ENCODE peak calls at places on chromosome 18, in eight cellular contexts. B, F, O, I, G, Y, J and K are unnamed samples.
A peak's percentile ranks its signal among the peaks of the same experiment; 100 is the strongest.

GRCh38 chr18:58105908-58106673 is 62.1 kb downstream of the NEDD4L start:
- DNase-seq in Y (no peak), B (no peak), I (no peak), J (no peak), F (no peak), G (no peak), O (no peak), K (no peak)

GRCh38 chr18:8396244-8396643 is 213.0 kb upstream of the RAB12 start:
- DNase-seq in B (no peak), I (no peak), J (no peak), G (no peak), Y (no peak), F (no peak), O (no peak), K (no peak)

GRCh38 chr18:63741769-63742168 is 33.4 kb upstream of the SERPINB7 start:
- DNase-seq in I (no peak), O (no peak), Y (no peak), G (no peak), F (no peak), B (no peak), J (no peak), K (no peak)

GRCh38 chr18:9437049-9437448 is 38.3 kb upstream of the RALBP1 start:
- DNase-seq in F (no peak), B (no peak), O (no peak), I (no peak), J (no peak), G (no peak), Y (peak; percentile 26), K (no peak)

GRCh38 chr18:22827216-22827615 is 105.9 kb upstream of the RBBP8 start:
- DNase-seq in I (no peak), B (no peak), J (no peak), O (no peak), Y (no peak), F (no peak), G (no peak), K (no peak)

GRCh38 chr18:32847719-32848118 is 74.9 kb upstream of the KLHL14 start:
- DNase-seq in I (no peak), Y (no peak), G (no peak), J (no peak), B (no peak), F (no peak), O (no peak), K (no peak)

GRCh38 chr18:23141022-23141999 is 6.0 kb downstream of the CABLES1 start:
- DNase-seq in F (peak; percentile 75), G (peak; percentile 40), O (peak; percentile 37), B (peak; percentile 62), Y (no peak), I (peak; percentile 34), J (peak; percentile 93), K (peak; percentile 40)

GRCh38 chr18:11366410-11366809 is 217.0 kb upstream of the PIEZO2 start:
- DNase-seq in G (no peak), O (peak; percentile 49), F (no peak), I (no peak), J (no peak), B (no peak), Y (no peak), K (peak; percentile 17)

GRCh38 chr18:24488824-24489493 is 28.5 kb downstream of the HRH4 start:
- DNase-seq in F (no peak), J (peak; percentile 13), G (no peak), Y (peak; percentile 54), B (no peak), O (no peak), I (no peak), K (no peak)

GRCh38 chr18:45596048-45596447 is 19.2 kb upstream of the SLC14A2 start:
- DNase-seq in O (no peak), F (no peak), Y (no peak), G (no peak), J (no peak), I (no peak), B (no peak), K (no peak)

GRCh38 chr18:44973282-44973681 is 292.6 kb downstream of the SETBP1 start:
- DNase-seq in Y (peak; percentile 6), O (no peak), B (no peak), I (no peak), G (no peak), J (no peak), F (no peak), K (no peak)

GRCh38 chr18:2970344-2970743 is 42.6 kb downstream of the LPIN2 start:
- DNase-seq in B (no peak), J (no peak), O (no peak), F (no peak), I (no peak), Y (no peak), G (no peak), K (no peak)

GRCh38 chr18:31549416-31549815 is 42.3 kb upstream of the TTR start:
- DNase-seq in G (no peak), F (no peak), I (no peak), Y (no peak), J (no peak), O (no peak), B (no peak), K (no peak)

GRCh38 chr18:72107647-72108046 is 436.5 kb downstream of the CBLN2 start:
- DNase-seq in B (no peak), I (no peak), O (no peak), Y (peak; percentile 1), G (no peak), F (no peak), J (no peak), K (no peak)

GRCh38 chr18:27860011-27860410 is 316.9 kb downstream of the CDH2 start:
- DNase-seq in G (no peak), B (no peak), O (no peak), I (no peak), Y (no peak), F (no peak), J (no peak), K (no peak)

GRCh38 chr18:5693637-5694175 is 149.9 kb upstream of the EPB41L3 start:
- DNase-seq in Y (no peak), F (no peak), I (no peak), O (no peak), J (no peak), G (no peak), B (no peak), K (no peak)

GRCh38 chr18:52670903-52671302 is 330.9 kb downstream of the DCC start:
- DNase-seq in Y (no peak), B (no peak), J (peak; percentile 4), G (no peak), O (no peak), F (no peak), I (no peak), K (no peak)

GRCh38 chr18:28529644-28530043 is 352.7 kb upstream of the CDH2 start:
- DNase-seq in Y (peak; percentile 52), F (no peak), O (no peak), J (no peak), I (no peak), B (no peak), G (no peak), K (no peak)

DNA sequence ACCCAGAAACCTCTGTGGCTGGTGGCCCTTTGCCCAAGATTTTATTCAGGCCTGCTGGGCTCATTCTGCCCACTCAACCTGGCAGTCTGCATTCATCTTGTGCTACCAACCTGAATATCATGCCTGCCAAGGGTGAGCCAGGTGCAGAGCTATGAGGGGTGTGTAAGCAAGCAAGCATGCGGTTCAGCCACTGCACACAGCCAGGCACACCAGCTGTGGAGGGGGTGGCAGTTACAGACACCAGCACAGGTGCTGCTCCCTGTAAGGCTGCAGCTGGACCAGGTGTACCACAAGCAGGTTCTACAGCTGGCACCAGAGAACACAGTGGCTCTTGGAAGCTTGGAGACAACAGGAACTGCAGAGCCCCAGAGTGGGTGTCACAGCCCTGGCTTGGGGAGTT is 633.2 kb downstream of the FBXO15 start:
- DNase-seq in Y (no peak), I (no peak), G (no peak), J (no peak), O (no peak), F (no peak), B (no peak), K (no peak)
- TF ChIP-seq POLR2A in Y (no peak), I (no peak), G (no peak), J (no peak), O (no peak), F (no peak), B (no peak), K (no peak)

DNA sequence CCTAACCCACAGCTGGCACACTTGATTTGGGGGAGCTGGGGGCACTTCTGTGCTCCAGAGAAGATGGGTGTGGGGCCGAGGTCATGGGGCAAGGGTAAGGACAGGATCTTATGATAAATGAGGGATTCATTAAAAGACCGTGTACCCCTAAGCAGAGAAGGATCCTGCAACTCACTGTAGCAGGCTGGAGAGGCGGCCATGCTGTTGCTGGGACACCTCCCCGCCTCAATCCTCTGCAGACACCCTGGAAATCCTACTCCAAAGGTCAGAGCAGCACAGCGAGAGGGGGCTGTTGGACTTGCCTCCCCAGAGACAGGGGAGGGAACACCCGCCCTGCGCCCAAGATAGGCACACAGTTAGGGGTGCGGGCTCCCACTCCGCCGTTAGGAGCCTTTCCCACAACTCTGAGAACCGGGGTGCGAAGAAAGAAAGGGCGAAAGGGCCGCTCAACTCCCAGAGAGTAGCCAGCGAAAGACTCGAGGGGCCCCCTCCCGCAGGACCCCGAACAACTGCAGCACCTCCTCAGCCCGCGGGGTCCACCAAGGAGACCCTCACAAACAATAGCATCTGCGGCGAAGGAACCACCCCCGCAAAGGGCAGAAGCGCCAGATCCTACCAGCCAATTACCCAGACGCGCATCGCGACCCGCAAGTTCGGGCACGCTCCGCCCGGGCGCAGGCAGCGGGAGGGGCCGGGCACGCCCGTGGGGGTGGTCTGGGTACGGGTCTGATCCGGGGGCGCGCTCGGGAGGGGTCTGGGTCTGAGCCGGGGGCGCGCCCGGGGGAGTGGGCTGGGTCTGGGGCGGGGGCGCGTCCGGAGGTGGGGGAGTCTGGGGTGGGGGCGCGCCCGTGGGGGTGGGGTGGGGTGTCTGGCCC is 1.3 kb downstream of the PARD6G start:
- DNase-seq in J (no peak), Y (no peak), I (no peak), O (no peak), B (no peak), G (no peak), F (no peak), K (no peak)
- TF ChIP-seq CTCF in J (no peak), Y (no peak), I (no peak), O (no peak), B (no peak), G (no peak), F (no peak), K (no peak)

DNA sequence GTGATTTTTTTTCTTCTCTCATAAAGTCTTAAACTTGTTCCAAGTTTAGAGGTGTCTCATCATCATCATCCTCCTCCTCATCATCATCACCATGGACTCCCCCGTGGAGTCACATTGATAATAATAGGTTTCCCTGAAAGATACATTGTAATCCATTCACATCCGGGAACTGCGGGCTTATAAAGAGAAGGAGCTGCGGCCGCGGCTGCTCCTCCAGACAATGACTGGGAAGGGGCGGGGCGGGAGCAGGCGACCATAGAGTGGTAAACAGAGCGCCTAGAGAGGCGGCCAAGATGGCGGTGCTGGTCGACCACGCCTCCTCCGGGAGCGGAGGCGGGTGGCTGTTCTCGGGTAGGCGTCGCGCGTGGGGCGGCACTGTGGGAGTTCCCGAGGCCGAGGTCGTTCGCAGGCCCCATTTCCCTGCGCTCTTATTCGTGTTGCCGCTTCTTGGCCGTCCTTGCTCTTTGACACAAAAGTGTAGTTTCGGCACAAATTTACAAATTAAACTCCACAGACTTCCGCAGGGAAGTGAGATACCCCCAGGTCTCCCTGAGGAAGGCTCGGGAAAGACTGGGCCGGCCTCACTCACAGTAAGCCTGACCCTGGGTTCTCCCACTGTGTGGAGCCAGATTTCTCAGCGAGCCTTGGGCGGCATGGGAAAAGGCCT is 1.8 kb upstream of the TCF4 start:
- DNase-seq in B (peak; percentile 81), I (peak; percentile 97), G (peak; percentile 97), O (peak; percentile 98), J (no peak), Y (peak; percentile 97), F (peak; percentile 92), K (peak; percentile 97)
- TF ChIP-seq POLR2A in B (no peak), I (peak; percentile 42), G (peak; percentile 69), O (peak; percentile 57), J (no peak), Y (peak; percentile 81), F (peak; percentile 46), K (peak; percentile 57)

GRCh38 chr18:60894254-60894945 is 438.8 kb upstream of the CDH20 start:
- DNase-seq in Y (no peak), O (no peak), G (no peak), B (no peak), J (no peak), F (no peak), I (no peak), K (no peak)
- TF ChIP-seq CTCF in Y (no peak), O (no peak), G (no peak), B (no peak), J (no peak), F (no peak), I (no peak), K (no peak)